ENCODE peak calls at places on chromosomes 1 and 21, in ten cellular contexts. X, B, A, V, P, R, F, S, U and Y are unnamed samples. For H3K9me3, the result is how much of the 10 kb centered on the place peaks cover.

GRCh38 chr1:212477680-212478466 is 45.2 kb downstream of the NENF start:
- DNase-seq in S (no peak), A (peak), F (no peak), R (no peak), V (no peak), B (no peak), X (no peak), P (no peak), U (no peak), Y (no peak)

GRCh38 chr1:230136453-230137327 is 69.7 kb downstream of the GALNT2 start:
- DNase-seq in A (no peak), S (no peak), V (no peak), U (no peak), P (no peak), R (no peak), F (no peak), X (no peak), B (no peak), Y (no peak)

GRCh38 chr1:200982071-200982945 is 41.2 kb downstream of the KIF21B start:
- DNase-seq in P (no peak), S (no peak), U (no peak), B (no peak), R (no peak), V (no peak), F (no peak), X (no peak), A (no peak), Y (no peak)

GRCh38 chr21:25501996-25502665 is 105.2 kb downstream of the MRPL39 start:
- DNase-seq in X (no peak), A (no peak), S (no peak), B (no peak), V (no peak), P (no peak), R (no peak), F (no peak), U (no peak), Y (no peak)

GRCh38 chr1:228655796-228656394 is 79.4 kb upstream of the RHOU start:
- DNase-seq in S (no peak), P (no peak), V (no peak), F (no peak), U (no peak), X (no peak), R (no peak), A (no peak), B (no peak), Y (no peak)

GRCh38 chr1:57206038-57206437 is 217.8 kb downstream of the DAB1 start:
- DNase-seq in R (no peak), B (no peak), U (no peak), P (no peak), X (no peak), S (peak), F (no peak), V (no peak), A (no peak), Y (no peak)

GRCh38 chr1:212012034-212012740 is 23.2 kb downstream of the INTS7 start:
- DNase-seq in R (peak), B (peak), A (peak), F (peak), U (peak), P (peak), X (peak), V (peak), S (peak), Y (peak)

GRCh38 chr1:63119575-63120155 is 202.7 kb upstream of the FOXD3 start:
- DNase-seq in V (no peak), X (no peak), S (no peak), F (no peak), U (no peak), R (no peak), B (no peak), P (no peak), A (no peak), Y (no peak)

GRCh38 chr1:153353226-153353947 is 4.3 kb upstream of the S100A9 start:
- DNase-seq in B (peak), U (no peak), P (no peak), X (no peak), F (no peak), R (no peak), V (no peak), A (no peak), S (peak), Y (peak)

GRCh38 chr1:93615201-93616150 is 66.2 kb downstream of the BCAR3 start:
- DNase-seq in U (no peak), P (no peak), V (no peak), F (peak), R (no peak), S (no peak), A (no peak), B (peak), X (no peak), Y (no peak)

GRCh38 chr1:28581531-28582247 is 10.4 kb upstream of the RAB42 start:
- DNase-seq in U (peak), A (peak), X (peak), V (peak), B (peak), F (peak), R (peak), S (peak), P (peak), Y (peak)
- TF ChIP-seq CTCF in U (no peak), A (no peak), X (no peak), V (no peak), B (no peak), F (peak), R (peak), S (peak), P (peak), Y (no peak)

GRCh38 chr1:182960046-182960445 is 7.1 kb upstream of the SHCBP1L start:
- DNase-seq in A (peak), V (no peak), S (no peak), P (no peak), X (no peak), B (no peak), U (no peak), F (no peak), R (no peak), Y (no peak)

GRCh38 chr1:182957902-182958395 is 5.0 kb upstream of the SHCBP1L start:
- DNase-seq in R (no peak), F (no peak), B (no peak), S (no peak), V (no peak), A (no peak), P (no peak), X (no peak), U (no peak), Y (no peak)

GRCh38 chr1:182952677-182953444 is at the start of gene SHCBP1L:
- DNase-seq in B (no peak), F (no peak), S (no peak), P (no peak), A (peak), U (no peak), V (no peak), X (no peak), R (no peak), Y (no peak)

GRCh38 chr1:182955596-182956588 is 2.9 kb upstream of the SHCBP1L start:
- DNase-seq in B (no peak), U (no peak), X (no peak), S (no peak), F (no peak), V (no peak), R (no peak), P (no peak), A (peak), Y (no peak)

DNA sequence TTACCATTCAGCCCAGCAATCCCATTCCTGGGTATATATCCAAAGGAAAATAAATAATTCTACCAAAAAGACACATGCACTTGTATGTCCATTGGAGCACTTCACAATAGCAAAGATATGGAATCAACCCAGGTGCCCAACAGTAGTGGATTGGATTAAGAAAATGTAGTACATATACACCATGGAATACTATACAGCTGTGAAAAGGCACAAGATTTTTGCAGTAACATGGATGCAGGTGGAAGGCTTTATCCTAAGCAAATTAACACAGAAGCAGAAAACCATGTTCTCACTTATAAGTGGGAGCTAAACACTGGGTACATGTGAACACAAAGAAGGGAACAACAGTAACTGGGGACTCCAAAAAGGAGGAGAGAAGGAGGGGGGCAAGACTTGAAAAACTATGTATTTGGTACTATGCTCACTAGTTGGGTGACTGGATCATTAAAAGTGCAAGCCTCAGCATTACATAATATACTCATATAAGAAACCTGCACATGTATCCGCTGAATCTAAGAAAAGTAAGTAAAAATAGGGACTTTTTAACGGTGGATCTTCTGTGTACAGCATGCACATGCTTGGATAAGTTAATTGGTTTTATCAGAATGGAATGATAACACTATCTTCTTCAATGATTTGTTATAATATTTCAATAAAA is 3.9 kb upstream of the SHCBP1L start:
- DNase-seq in R (no peak), S (no peak), V (no peak), U (no peak), A (no peak), F (no peak), X (no peak), P (no peak), B (no peak), Y (no peak)
- H3K27ac ChIP-seq in R (no peak), S (no peak), V (no peak), U (no peak), A (no peak), F (no peak), X (no peak), P (no peak), B (no peak), Y (no peak)

DNA sequence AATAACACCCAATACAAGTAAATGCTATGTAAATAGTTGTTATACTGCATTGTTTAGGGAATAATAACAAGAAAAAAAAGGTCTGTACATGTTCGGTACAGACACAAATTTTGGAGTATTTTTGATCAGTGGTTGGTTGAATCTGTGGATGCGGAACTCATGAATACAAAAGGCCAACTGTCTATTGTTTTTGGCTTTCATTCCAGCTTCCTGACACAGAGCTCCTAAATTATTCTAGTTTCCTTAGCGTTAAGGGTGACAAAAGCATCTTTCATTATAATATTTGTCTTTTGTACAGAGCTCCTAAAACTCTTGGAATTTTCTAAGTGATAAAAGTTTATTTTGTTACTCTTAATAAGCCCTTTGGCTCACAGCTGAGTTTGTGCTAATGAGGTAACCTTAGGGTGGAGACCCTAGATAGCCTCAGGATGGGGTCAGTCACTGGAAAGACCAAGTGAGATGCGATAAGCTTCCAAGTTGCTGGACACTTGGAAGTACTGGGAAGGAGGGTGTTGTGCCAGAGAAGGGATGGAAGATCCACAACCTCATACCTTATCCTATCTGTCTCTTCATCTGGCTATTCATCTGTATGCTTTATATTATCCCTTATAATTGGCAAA is 57.4 kb upstream of the PRRC2C start:
- DNase-seq in F (no peak), B (no peak), U (no peak), S (no peak), X (no peak), A (no peak), P (no peak), R (no peak), V (no peak), Y (no peak)
- H3K9me3 ChIP-seq in F (under half), B (under half), U (under half), S (under half), X (under half), A (under half), P (under half), R (under half), V (under half), Y (under half)

GRCh38 chr21:34020005-34020847 is 53.2 kb upstream of the MRPS6 start:
- DNase-seq in U (no peak), S (no peak), B (no peak), R (peak), P (no peak), V (peak), X (no peak), A (no peak), F (peak), Y (no peak)
- TF ChIP-seq CTCF in U (no peak), S (no peak), B (no peak), R (peak), P (no peak), V (no peak), X (no peak), A (no peak), F (no peak), Y (no peak)

DNA sequence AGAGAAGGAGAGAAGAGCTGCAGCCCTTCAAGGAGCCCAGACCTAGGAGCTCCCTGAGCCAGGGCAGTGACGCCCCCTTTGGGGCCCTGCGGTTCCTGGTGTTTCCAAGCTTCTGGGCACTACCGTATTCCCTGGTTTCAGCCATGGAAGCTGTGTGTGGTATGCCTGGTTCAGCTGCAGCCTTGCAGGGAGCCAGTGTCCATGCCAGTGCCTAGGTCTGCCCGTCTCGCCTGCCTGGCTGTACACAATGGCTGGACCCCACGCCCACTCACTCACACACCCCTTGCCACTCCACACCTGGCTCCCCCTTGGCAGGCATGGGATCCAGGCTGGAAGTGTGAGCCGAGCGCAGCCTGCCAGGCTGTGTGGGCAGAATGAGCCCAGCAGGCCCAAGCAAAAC is 87.7 kb downstream of the ADARB1 start:
- DNase-seq in V (no peak), X (no peak), R (no peak), F (no peak), U (no peak), S (no peak), P (no peak), A (no peak), B (no peak), Y (no peak)
- H3K27ac ChIP-seq in V (no peak), X (no peak), R (no peak), F (no peak), U (no peak), S (no peak), P (peak), A (no peak), B (peak), Y (no peak)

GRCh38 chr21:24411429-24411828 is 1195.9 kb downstream of the MRPL39 start:
- DNase-seq in P (no peak), B (no peak), S (no peak), F (no peak), R (no peak), X (no peak), A (no peak), U (no peak), V (no peak), Y (no peak)
- H3K9me3 ChIP-seq in P (under half), B (under half), S (under half), F (under half), R (under half), X (under half), A (under half), U (under half), V (under half), Y (under half)

GRCh38 chr1:42381424-42381673 is 757 bp downstream of the RIMKLA start:
- DNase-seq in S (no peak), P (no peak), U (no peak), B (no peak), F (no peak), X (no peak), A (no peak), R (no peak), V (no peak), Y (no peak)
- TF ChIP-seq CTCF in S (no peak), P (no peak), U (no peak), B (no peak), F (no peak), X (no peak), A (no peak), R (no peak), V (no peak), Y (no peak)

GRCh38 chr1:178033019-178033418 is 60.9 kb upstream of the RASAL2 start:
- DNase-seq in R (no peak), B (no peak), U (no peak), F (no peak), P (no peak), X (no peak), A (no peak), S (no peak), V (no peak), Y (no peak)
- H3K27ac ChIP-seq in R (no peak), B (peak), U (no peak), F (no peak), P (no peak), X (no peak), A (no peak), S (no peak), V (no peak), Y (no peak)